ENCODE peak calls at places on chromosome 6, in ten cellular contexts. V, E, J, O, M, Y, Q, X, W and F are unnamed samples.

GRCh38 chr6:41602864-41603608 is 35.2 kb upstream of the MDFI start:
- DNase-seq in Y (peak), V (peak), O (peak), M (peak), X (peak), Q (peak), E (peak), J (peak), W (peak), F (peak)

GRCh38 chr6:148817689-148818088 is 70.9 kb downstream of the UST start:
- DNase-seq in E (no peak), O (no peak), Q (no peak), M (no peak), Y (no peak), V (no peak), X (no peak), W (no peak), J (no peak), F (no peak)

GRCh38 chr6:116206231-116206903 is 47.5 kb downstream of the TSPYL4 start:
- DNase-seq in Y (no peak), E (no peak), M (no peak), W (peak), V (no peak), O (no peak), X (no peak), Q (no peak), J (no peak), F (no peak)

GRCh38 chr6:26022166-26022510 is 59.5 kb downstream of the TRIM38 start:
- DNase-seq in O (peak), E (peak), V (peak), Y (peak), M (peak), Q (peak), W (peak), X (peak), J (peak), F (peak)

GRCh38 chr6:16769131-16769985 is 8.1 kb upstream of the ATXN1 start:
- DNase-seq in V (peak), E (peak), J (no peak), Y (peak), Q (no peak), O (peak), X (peak), M (peak), W (peak), F (peak)

GRCh38 chr6:111837641-111838500 is 35.4 kb downstream of the FYN start:
- DNase-seq in E (no peak), X (no peak), M (no peak), J (no peak), V (no peak), W (no peak), O (no peak), Q (no peak), Y (no peak), F (no peak)

GRCh38 chr6:90393232-90393884 is 96.7 kb upstream of the BACH2 start:
- DNase-seq in W (peak), E (no peak), J (peak), X (no peak), Q (peak), Y (peak), M (peak), V (peak), O (peak), F (peak)

GRCh38 chr6:89297695-89298351 is 17.3 kb downstream of the GABRR2 start:
- DNase-seq in O (peak), J (no peak), Q (peak), V (peak), Y (peak), M (peak), E (peak), X (peak), W (peak), F (peak)

GRCh38 chr6:147506704-147507114 is 1.8 kb upstream of the SAMD5 start:
- DNase-seq in E (no peak), X (no peak), V (peak), J (peak), O (peak), Q (peak), Y (peak), W (peak), M (peak), F (peak)

GRCh38 chr6:119862719-119863118 is 513.2 kb upstream of the MAN1A1 start:
- DNase-seq in X (no peak), J (no peak), O (no peak), E (no peak), V (no peak), Q (no peak), M (no peak), W (no peak), Y (no peak), F (no peak)

GRCh38 chr6:106324726-106325335 is 729 bp downstream of the ATG5 start:
- DNase-seq in Y (peak), X (no peak), Q (peak), E (no peak), M (no peak), O (peak), J (no peak), W (peak), V (peak), F (no peak)

GRCh38 chr6:84536914-84537638 is 227.3 kb downstream of the TBX18 start:
- DNase-seq in O (no peak), X (no peak), Q (no peak), M (no peak), V (no peak), J (no peak), E (no peak), W (no peak), Y (no peak), F (no peak)

GRCh38 chr6:24910331-24910849 is 25.4 kb downstream of the RIPOR2 start:
- DNase-seq in Q (no peak), E (no peak), M (no peak), X (no peak), J (peak), W (no peak), O (no peak), V (no peak), Y (peak), F (no peak)

GRCh38 chr6:31621991-31622390 is 1.5 kb downstream of the PRRC2A start:
- DNase-seq in V (no peak), X (no peak), W (peak), Q (peak), O (no peak), E (no peak), Y (peak), M (no peak), J (no peak), F (peak)

GRCh38 chr6:114747995-114748625 is 405.3 kb upstream of the HS3ST5 start:
- DNase-seq in M (peak), J (peak), O (peak), Q (no peak), E (peak), X (peak), V (peak), Y (peak), W (peak), F (peak)

GRCh38 chr6:135667694-135668455 is 170.3 kb upstream of the AHI1 start:
- DNase-seq in O (peak), Y (peak), X (no peak), M (peak), Q (no peak), J (no peak), V (no peak), E (peak), W (peak), F (no peak)

GRCh38 chr6:71294121-71294523 is 5.5 kb downstream of the OGFRL1 start:
- DNase-seq in X (peak), J (no peak), W (peak), V (no peak), E (peak), Y (peak), M (peak), Q (peak), O (peak), F (no peak)

GRCh38 chr6:166584046-166584679 is 2.3 kb downstream of the RAMACL start:
- DNase-seq in J (no peak), Y (no peak), V (peak), W (peak), X (no peak), Q (no peak), M (peak), O (no peak), E (no peak), F (no peak)

GRCh38 chr6:39114395-39114706 is 635 bp downstream of the SAYSD1 start:
- DNase-seq in E (no peak), V (no peak), X (no peak), M (no peak), Q (no peak), J (no peak), O (no peak), Y (no peak), W (no peak), F (no peak)

GRCh38 chr6:146850238-146850896 is 251.6 kb downstream of the ADGB start:
- DNase-seq in M (no peak), J (no peak), E (peak), Q (peak), W (peak), O (peak), V (no peak), Y (no peak), X (peak), F (no peak)

GRCh38 chr6:72622094-72622540 is 253 bp downstream of the KCNQ5 start:
- DNase-seq in M (peak), O (peak), X (no peak), J (peak), Y (peak), Q (peak), W (peak), E (no peak), V (peak), F (peak)

GRCh38 chr6:38725414-38726183 is 10.5 kb downstream of the DNAH8 start:
- DNase-seq in J (no peak), M (no peak), X (no peak), Q (no peak), Y (no peak), V (no peak), E (no peak), W (no peak), O (no peak), F (no peak)

GRCh38 chr6:170232186-170233002 is 58.5 kb downstream of the DLL1 start:
- DNase-seq in E (no peak), M (no peak), Y (no peak), Q (no peak), J (no peak), V (no peak), X (peak), W (no peak), O (peak), F (no peak)

GRCh38 chr6:10312445-10312844 is 102.4 kb downstream of the TFAP2A start:
- DNase-seq in M (no peak), X (no peak), Y (no peak), E (no peak), Q (no peak), V (no peak), W (no peak), J (no peak), O (no peak), F (no peak)

GRCh38 chr6:154895841-154896240 is 99.3 kb upstream of the TIAM2 start:
- DNase-seq in Q (no peak), Y (no peak), V (no peak), O (no peak), J (no peak), E (no peak), X (no peak), M (no peak), W (no peak), F (peak)

GRCh38 chr6:3022765-3023662 is 23.3 kb downstream of the NQO2 start:
- DNase-seq in Y (peak), V (peak), W (peak), O (no peak), J (no peak), M (no peak), X (no peak), E (no peak), Q (no peak), F (peak)

GRCh38 chr6:167957626-167958025 is 39.8 kb upstream of the KIF25 start:
- DNase-seq in M (no peak), O (no peak), J (no peak), V (no peak), Q (no peak), X (no peak), E (no peak), Y (no peak), W (no peak), F (no peak)

GRCh38 chr6:166474721-166475565 is 92.2 kb upstream of the MPC1 start:
- DNase-seq in E (no peak), Y (peak), O (no peak), X (no peak), M (no peak), V (no peak), W (peak), Q (no peak), J (no peak), F (no peak)

GRCh38 chr6:53850527-53850926 is 55.7 kb downstream of the LRRC1 start:
- DNase-seq in Y (no peak), X (no peak), M (no peak), Q (no peak), E (no peak), J (no peak), O (no peak), W (no peak), V (no peak), F (no peak)